ENCODE peak calls at places on chromosomes 11 and 22, in eight cellular contexts. U, I, V, Q, O, B, P and C are unnamed samples.

GRCh38 chr11:6468712-6469495 is 4.8 kb downstream of the TRIM3 start:
- DNase-seq in B (peak), I (peak), P (peak), O (no peak), U (no peak), V (peak), Q (peak), C (peak)

GRCh38 chr11:17750817-17751165 is 16.2 kb downstream of the KCNC1 start:
- DNase-seq in V (no peak), P (no peak), Q (no peak), I (no peak), B (no peak), U (no peak), O (no peak), C (no peak)

GRCh38 chr22:24290459-24290858 is 19.8 kb downstream of the SPECC1L start:
- DNase-seq in I (no peak), V (no peak), B (no peak), P (peak), O (no peak), U (no peak), Q (no peak), C (no peak)

GRCh38 chr22:31253949-31254348 is 38.3 kb downstream of the PIK3IP1 start:
- DNase-seq in P (no peak), Q (peak), O (no peak), V (no peak), U (no peak), I (no peak), B (no peak), C (peak)

GRCh38 chr11:92295175-92296137 is 70.8 kb downstream of the FAT3 start:
- DNase-seq in O (no peak), P (peak), V (no peak), I (no peak), B (no peak), U (no peak), Q (no peak), C (no peak)

GRCh38 chr22:41092023-41092817 is at the start of gene EP300:
- DNase-seq in Q (peak), B (peak), I (peak), U (peak), V (peak), P (peak), O (peak), C (peak)

GRCh38 chr11:42647993-42648392 is 663.8 kb upstream of the API5 start:
- DNase-seq in P (no peak), Q (no peak), O (no peak), V (no peak), U (no peak), B (no peak), I (no peak), C (no peak)

GRCh38 chr11:67996622-67997459 is 7.1 kb downstream of the UNC93B1 start:
- DNase-seq in P (no peak), O (peak), V (peak), U (peak), B (peak), Q (peak), I (peak), C (peak)

GRCh38 chr11:95585071-95585751 is 204.4 kb downstream of the FAM76B start:
- DNase-seq in Q (no peak), I (no peak), V (peak), U (no peak), P (peak), B (no peak), O (no peak), C (no peak)

GRCh38 chr22:31893460-31893859 is 50.9 kb upstream of the YWHAH start:
- DNase-seq in Q (no peak), B (no peak), U (no peak), O (no peak), P (no peak), I (no peak), V (no peak), C (no peak)

GRCh38 chr22:48894804-48895250 is 932.8 kb downstream of the BRD1 start:
- DNase-seq in O (no peak), U (no peak), I (no peak), B (peak), V (no peak), P (no peak), Q (no peak), C (no peak)

DNA sequence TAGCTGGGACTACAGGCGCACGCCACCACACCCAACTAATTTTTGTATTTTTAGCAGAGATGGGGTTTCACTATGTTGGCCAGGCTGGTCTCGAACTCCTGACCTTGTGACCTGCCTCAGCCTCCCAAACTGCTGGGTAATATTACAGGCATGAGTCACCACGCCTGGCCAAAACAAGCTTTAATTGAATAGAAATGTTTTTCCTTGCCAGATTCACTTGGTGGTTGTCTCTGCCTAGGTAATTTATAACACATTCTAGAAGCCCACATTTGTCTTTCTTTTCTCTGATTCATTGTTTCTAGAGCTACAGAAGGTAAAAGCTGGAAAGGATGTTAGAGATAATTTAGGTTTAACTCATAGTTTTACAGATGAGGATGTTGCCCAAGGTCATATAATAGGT is 41.3 kb downstream of the CECR2 start:
- DNase-seq in P (no peak), I (no peak), V (no peak), Q (no peak), B (no peak), U (no peak), O (no peak), C (no peak)
- TF ChIP-seq CTCF in P (no peak), I (no peak), V (no peak), Q (no peak), B (no peak), U (no peak), O (no peak), C (no peak)

GRCh38 chr22:20428496-20429253 is 8.9 kb downstream of the SCARF2 start:
- DNase-seq in Q (no peak), U (no peak), V (no peak), B (no peak), P (no peak), I (no peak), O (no peak), C (peak)

GRCh38 chr22:20425821-20426615 is 11.6 kb downstream of the SCARF2 start:
- DNase-seq in P (no peak), U (no peak), I (no peak), B (no peak), Q (no peak), V (no peak), O (no peak), C (no peak)

GRCh38 chr22:20429254-20430100 is 8.1 kb downstream of the SCARF2 start:
- DNase-seq in U (peak), O (peak), I (peak), Q (peak), P (no peak), V (no peak), B (peak), C (peak)

GRCh38 chr22:20427945-20428417 is 9.6 kb downstream of the SCARF2 start:
- DNase-seq in O (no peak), U (no peak), B (no peak), I (no peak), P (no peak), V (no peak), Q (no peak), C (peak)

DNA sequence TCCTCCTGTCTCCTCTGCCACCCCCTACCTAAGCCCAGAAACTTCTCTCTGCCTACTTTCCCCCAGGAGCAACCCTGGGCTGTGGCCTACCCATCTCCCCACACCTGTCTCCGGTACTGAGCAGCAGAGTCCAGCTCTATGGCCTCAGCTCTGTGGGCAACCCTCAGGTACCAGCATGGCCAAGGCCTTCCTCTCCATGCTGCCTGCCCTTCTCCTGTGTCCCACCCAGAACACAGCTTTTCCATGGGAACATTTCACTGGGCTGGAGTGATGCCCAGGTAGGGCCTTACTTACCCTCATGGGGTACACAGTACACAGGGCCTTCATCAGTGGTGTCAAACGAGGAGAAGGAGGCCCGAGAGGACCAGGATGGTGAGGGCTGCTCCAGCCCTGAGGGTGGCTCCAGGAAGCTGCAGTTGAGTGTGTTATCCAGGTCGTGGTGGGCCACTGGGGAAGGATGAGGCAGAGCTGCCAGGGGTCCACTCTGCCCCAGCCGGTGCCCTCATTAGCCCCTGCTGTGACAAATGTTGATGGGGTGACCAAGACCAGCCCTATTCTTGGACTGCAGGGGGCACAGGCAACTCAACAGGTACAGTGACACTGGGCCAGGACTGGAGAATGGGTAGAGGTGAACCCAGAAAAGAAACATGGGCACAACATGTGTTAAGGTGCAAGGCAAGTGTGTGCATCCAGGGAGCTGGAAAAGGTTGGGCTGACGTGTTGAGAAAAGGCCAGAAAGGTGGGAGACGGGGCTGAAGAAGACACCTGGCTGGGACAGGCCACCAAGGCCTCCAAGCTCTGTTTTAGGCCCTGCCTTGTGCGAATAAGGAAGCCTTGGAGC is 10.3 kb downstream of the SCARF2 start:
- DNase-seq in Q (no peak), V (no peak), B (no peak), O (no peak), U (no peak), P (no peak), I (no peak), C (peak)
- H3K27ac ChIP-seq in Q (no peak), V (no peak), B (no peak), O (no peak), U (no peak), P (no peak), I (no peak), C (no peak)

DNA sequence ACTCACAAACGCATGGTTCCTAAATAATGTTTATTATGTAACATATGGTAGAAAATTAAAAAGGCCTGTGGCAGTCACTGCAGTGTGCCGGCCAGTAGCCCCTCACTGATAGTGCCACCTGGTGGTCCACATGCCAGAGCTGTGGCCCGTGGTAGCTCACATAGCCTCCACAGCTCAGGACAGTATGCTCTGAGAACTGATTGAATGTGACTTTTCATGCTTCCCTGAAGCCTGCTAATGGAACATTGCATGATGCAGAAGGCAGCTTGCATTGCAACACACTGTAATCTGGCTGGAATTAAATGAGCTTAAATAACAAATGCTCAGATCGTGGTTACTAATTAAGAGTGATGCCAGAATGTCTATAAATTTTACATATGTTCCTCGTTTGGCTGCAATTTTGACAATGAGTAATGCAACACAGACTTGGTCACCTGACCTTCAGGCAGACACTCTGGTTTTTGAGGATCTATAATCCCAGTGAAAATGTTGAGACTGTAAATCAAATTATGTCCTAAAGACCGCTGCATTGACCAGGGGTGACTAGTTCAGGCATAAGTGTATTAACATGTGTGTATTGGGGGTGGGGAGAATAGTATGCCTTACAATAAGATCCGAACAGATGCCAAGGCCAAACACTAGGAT is 566.4 kb downstream of the METTL15 start:
- DNase-seq in V (no peak), Q (no peak), P (peak), I (peak), O (no peak), B (no peak), U (no peak), C (no peak)
- TF ChIP-seq CTCF in V (peak), Q (no peak), P (peak), I (peak), O (no peak), B (peak), U (no peak), C (no peak)

DNA sequence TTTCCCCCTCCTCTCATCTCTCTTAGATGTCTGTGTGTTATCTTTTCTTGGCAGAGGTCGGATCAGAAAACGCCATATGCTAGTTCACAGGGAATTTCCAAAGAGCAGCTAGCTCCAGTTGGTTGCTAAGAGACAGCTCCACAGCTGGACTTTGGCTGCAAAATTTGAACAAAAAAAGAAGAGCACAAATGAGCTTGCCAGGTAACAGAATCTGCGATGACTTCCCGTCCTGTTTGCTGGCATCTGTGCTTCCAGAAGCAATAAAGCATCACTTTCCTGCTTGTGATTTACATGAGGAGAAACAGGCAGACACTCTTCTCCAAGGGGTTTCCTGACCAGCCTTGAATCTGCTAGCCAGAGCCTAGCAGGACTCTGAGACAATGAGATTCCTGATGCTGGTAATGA is 596.0 kb upstream of the B3GAT1 start:
- DNase-seq in P (no peak), O (no peak), B (no peak), U (no peak), Q (no peak), V (no peak), I (peak), C (no peak)
- H3K27ac ChIP-seq in P (no peak), O (no peak), B (no peak), U (no peak), Q (no peak), V (no peak), I (no peak), C (no peak)

DNA sequence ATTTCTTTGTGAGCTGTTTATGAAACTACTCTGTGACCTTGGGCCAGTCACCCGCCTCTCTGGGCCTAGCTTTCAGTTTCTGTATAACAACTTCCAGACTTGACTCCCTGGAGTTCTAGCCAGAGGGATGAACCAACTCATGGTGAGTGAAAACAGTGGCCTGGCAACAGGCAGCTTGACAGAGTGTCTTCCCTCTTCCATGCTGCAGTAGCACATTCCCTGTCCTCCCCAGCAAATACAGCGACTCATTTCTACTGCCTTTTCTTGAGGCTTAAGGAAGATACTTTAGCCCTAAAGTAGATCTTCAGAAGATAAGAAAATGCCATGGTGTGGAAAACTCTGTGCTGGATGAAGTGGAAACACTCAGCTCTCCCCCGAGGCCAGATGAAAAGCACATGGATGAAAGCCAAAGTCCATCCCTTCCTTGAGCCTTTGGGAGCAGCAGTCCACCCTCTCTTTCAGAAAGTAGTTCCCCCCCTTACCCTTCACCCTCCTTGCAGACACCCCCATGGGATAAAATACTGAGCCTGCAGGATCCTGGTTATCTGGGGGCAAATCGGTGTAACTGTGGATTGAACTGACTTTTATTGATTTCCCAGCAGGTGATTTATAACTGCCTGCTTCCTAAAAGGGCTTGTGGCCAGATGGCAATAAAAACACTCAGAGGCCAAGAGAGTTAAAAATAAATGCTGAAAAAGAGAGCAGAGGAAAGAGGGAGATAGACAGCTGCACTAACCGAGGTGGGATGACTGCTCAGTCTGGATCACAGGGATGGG is 24.1 kb downstream of the IRAG1 start:
- DNase-seq in V (peak), U (no peak), P (peak), Q (no peak), B (peak), O (no peak), I (no peak), C (no peak)
- TF ChIP-seq CTCF in V (no peak), U (no peak), P (no peak), Q (no peak), B (no peak), O (no peak), I (no peak), C (no peak)

GRCh38 chr22:28911279-28911640 is 27.9 kb downstream of the ZNRF3 start:
- DNase-seq in O (no peak), P (no peak), Q (no peak), V (no peak), I (no peak), U (no peak), B (peak), C (no peak)

GRCh38 chr22:28910575-28911278 is 27.4 kb downstream of the ZNRF3 start:
- DNase-seq in I (no peak), P (no peak), V (no peak), B (no peak), O (no peak), Q (no peak), U (no peak), C (no peak)

GRCh38 chr22:28911777-28912669 is 28.7 kb downstream of the ZNRF3 start:
- DNase-seq in B (no peak), O (no peak), U (no peak), Q (no peak), V (no peak), I (no peak), P (peak), C (no peak)

GRCh38 chr22:28907311-28908008 is 24.1 kb downstream of the ZNRF3 start:
- DNase-seq in P (peak), O (no peak), V (no peak), U (no peak), B (peak), I (no peak), Q (no peak), C (no peak)

DNA sequence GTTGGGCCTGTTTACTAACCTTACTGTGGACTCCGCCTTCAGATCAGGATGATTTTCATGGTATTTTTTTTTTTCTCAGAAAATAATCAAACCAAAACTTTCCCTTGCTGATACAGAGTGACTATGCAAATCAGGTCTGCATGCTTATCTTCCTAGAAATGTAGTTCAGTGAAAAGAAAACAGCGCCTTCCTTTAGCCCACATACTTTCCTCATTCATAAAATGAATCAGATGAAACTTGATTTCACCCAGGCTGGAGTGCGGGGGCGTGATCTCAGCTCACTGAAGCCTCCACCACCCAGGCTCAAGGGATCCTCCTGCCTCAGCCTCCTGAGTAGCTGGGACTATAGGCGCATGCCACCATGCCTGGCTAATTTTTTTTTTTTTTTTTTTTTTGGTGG is 26.0 kb downstream of the ZNRF3 start:
- DNase-seq in O (no peak), I (no peak), P (peak), Q (no peak), V (peak), B (no peak), U (no peak), C (no peak)
- H3K27ac ChIP-seq in O (no peak), I (no peak), P (no peak), Q (no peak), V (no peak), B (no peak), U (no peak), C (no peak)

GRCh38 chr11:130666781-130667251 is 218.4 kb downstream of the ADAMTS15 start:
- DNase-seq in B (no peak), Q (no peak), P (peak), U (no peak), V (no peak), O (no peak), I (no peak), C (no peak)
- TF ChIP-seq CTCF in B (no peak), Q (no peak), P (peak), U (no peak), V (peak), O (no peak), I (no peak), C (no peak)

GRCh38 chr22:23282986-23283385 is 102.7 kb downstream of the BCR start:
- DNase-seq in V (no peak), O (no peak), U (no peak), Q (no peak), I (no peak), B (no peak), P (no peak), C (no peak)

GRCh38 chr22:23283591-23284503 is 103.5 kb downstream of the BCR start:
- DNase-seq in U (no peak), Q (no peak), P (no peak), B (no peak), I (no peak), O (no peak), V (no peak), C (no peak)

GRCh38 chr22:23285734-23286133 is 105.4 kb downstream of the BCR start:
- DNase-seq in I (no peak), U (no peak), O (no peak), Q (no peak), B (no peak), P (peak), V (peak), C (no peak)

GRCh38 chr22:23285236-23285635 is 104.9 kb downstream of the BCR start:
- DNase-seq in Q (no peak), O (no peak), U (no peak), B (no peak), V (no peak), I (no peak), P (no peak), C (no peak)

DNA sequence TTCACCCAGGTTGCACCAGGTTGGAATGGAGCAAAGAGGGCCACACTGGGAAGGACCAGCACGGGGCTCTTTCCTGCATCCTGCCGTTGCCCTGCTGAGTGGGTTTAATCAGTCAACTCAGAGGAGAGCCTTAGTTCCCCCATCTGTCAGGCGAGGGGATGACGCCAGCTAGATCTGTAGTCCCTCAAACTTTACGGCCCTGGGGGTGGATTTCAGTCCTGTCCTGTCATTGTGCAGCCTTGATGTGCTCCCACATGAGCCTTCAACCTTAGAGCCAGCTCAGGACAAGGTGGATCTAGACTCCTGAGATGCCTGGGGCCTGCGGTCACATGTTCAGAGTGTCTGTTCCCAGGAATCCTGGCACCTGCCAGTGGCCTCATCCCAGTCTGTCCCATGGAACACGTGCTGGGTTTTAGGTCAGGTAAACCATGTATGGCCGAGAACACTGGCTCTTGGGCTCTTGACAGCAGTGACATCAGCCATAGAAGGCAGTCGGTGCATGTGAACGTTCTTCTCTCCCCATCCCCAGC is 104.3 kb downstream of the BCR start:
- DNase-seq in Q (no peak), U (no peak), B (no peak), O (no peak), P (no peak), I (no peak), V (no peak), C (no peak)
- H3K27ac ChIP-seq in Q (no peak), U (no peak), B (no peak), O (no peak), P (no peak), I (no peak), V (peak), C (no peak)